ENCODE peak calls at places on chromosome 12, in four cellular contexts. One of them, this sample, is unnamed.

GRCh38 chr12:3453266-3453862 is 37.6 kb upstream of the PRMT8 start:
- DNase-seq in tibial nerve: no peak
- DNase-seq in MM.1S: no peak
- DNase-seq in IMR-90: no peak
- DNase-seq in this sample: no peak

GRCh38 chr12:46110220-46110700 is 119.9 kb upstream of the SCAF11 start:
- DNase-seq in IMR-90: no peak
- DNase-seq in MM.1S: no peak
- DNase-seq in tibial nerve: no peak
- DNase-seq in this sample: no peak

GRCh38 chr12:2294651-2295475 is 242.1 kb downstream of the CACNA1C start:
- DNase-seq in tibial nerve: peak
- DNase-seq in IMR-90: peak
- DNase-seq in MM.1S: no peak
- DNase-seq in this sample: peak

GRCh38 chr12:3333583-3333982 is 157.4 kb upstream of the PRMT8 start:
- DNase-seq in IMR-90: no peak
- DNase-seq in MM.1S: no peak
- DNase-seq in tibial nerve: no peak
- DNase-seq in this sample: no peak

GRCh38 chr12:45010051-45010450 is 40.8 kb downstream of the DBX2 start:
- DNase-seq in tibial nerve: no peak
- DNase-seq in MM.1S: no peak
- DNase-seq in IMR-90: no peak
- DNase-seq in this sample: no peak

GRCh38 chr12:110640275-110641025 is 26.5 kb downstream of the TCTN1 start:
- DNase-seq in IMR-90: no peak
- DNase-seq in MM.1S: no peak
- DNase-seq in tibial nerve: no peak
- DNase-seq in this sample: no peak

GRCh38 chr12:111450676-111451075 is 45.0 kb downstream of the SH2B3 start:
- DNase-seq in MM.1S: no peak
- DNase-seq in tibial nerve: no peak
- DNase-seq in IMR-90: no peak
- DNase-seq in this sample: no peak

GRCh38 chr12:10397311-10397710 is 7.5 kb upstream of the KLRK1 start:
- DNase-seq in tibial nerve: no peak
- DNase-seq in MM.1S: no peak
- DNase-seq in IMR-90: no peak
- DNase-seq in this sample: no peak

GRCh38 chr12:1350055-1350933 is 244.1 kb downstream of the FBXL14 start:
- DNase-seq in tibial nerve: no peak
- DNase-seq in IMR-90: peak
- DNase-seq in MM.1S: no peak
- DNase-seq in this sample: peak

GRCh38 chr12:70180140-70180539 is 63.1 kb upstream of the CNOT2 start:
- DNase-seq in tibial nerve: no peak
- DNase-seq in MM.1S: no peak
- DNase-seq in IMR-90: no peak
- DNase-seq in this sample: peak

GRCh38 chr12:72453550-72453949 is 181.4 kb downstream of the TRHDE start:
- DNase-seq in IMR-90: no peak
- DNase-seq in tibial nerve: no peak
- DNase-seq in MM.1S: no peak
- DNase-seq in this sample: no peak

DNA sequence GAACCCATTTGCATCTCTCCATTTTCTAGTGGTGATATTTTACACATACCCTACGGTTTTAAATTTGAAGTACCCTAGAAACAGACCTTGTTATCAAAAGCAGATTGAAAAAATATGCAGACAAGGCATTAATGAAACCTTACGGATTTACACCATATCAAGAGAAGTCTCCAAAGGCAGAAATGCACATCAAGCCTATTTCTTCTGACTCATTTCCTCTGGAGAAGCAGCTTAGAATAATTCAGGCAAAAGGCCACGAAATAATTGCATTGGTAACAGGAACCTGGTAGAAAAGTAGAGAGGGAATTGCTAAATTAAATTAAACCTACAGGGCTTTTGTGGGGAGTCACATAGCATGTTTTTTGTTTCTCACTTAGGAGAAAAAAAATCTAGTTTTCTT is 34.7 kb downstream of the KICS2 start:
- DNase-seq in MM.1S: no peak
- DNase-seq in IMR-90: peak
- DNase-seq in tibial nerve: no peak
- DNase-seq in this sample: peak
- H3K4me3 ChIP-seq in MM.1S: no peak
- H3K4me3 ChIP-seq in IMR-90: no peak
- H3K4me3 ChIP-seq in tibial nerve: no peak
- H3K4me3 ChIP-seq in this sample: no peak

DNA sequence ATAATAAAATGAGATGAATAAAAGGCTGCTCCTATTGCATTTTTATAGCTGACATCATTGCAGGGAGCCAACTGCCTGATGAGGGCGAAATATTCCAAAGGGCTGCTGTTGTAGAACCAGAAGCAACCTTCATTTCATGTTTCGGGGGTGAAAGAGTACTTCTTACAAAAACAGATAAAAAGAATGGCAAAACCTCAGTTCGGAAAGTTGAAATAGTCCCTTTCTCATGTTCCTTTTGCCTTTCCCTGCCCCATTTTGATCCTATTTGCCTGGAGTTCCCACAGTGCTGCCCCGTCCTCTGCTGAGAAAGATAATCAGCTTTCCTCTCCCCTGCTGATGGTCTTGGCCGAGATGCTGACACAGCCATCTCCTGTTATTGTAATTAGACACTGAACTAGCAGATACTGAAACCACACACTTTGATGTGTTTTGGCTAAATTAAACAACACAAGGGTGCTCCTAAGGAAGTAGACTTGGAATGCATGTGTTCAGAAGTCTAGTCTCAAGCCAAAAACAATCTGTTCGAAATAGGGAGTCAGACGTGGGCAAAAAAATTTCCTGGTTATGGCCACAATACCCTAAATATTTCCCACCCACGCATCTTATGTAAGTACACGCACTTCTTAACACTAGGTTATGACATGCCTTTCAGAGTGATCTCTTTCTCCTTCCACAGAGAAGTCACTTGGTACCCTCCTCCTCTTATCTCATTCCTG is 117.2 kb downstream of the PPM1H start:
- DNase-seq in tibial nerve: no peak
- DNase-seq in IMR-90: peak
- DNase-seq in MM.1S: peak
- DNase-seq in this sample: peak
- H3K4me3 ChIP-seq in tibial nerve: no peak
- H3K4me3 ChIP-seq in IMR-90: peak
- H3K4me3 ChIP-seq in MM.1S: peak
- H3K4me3 ChIP-seq in this sample: no peak

DNA sequence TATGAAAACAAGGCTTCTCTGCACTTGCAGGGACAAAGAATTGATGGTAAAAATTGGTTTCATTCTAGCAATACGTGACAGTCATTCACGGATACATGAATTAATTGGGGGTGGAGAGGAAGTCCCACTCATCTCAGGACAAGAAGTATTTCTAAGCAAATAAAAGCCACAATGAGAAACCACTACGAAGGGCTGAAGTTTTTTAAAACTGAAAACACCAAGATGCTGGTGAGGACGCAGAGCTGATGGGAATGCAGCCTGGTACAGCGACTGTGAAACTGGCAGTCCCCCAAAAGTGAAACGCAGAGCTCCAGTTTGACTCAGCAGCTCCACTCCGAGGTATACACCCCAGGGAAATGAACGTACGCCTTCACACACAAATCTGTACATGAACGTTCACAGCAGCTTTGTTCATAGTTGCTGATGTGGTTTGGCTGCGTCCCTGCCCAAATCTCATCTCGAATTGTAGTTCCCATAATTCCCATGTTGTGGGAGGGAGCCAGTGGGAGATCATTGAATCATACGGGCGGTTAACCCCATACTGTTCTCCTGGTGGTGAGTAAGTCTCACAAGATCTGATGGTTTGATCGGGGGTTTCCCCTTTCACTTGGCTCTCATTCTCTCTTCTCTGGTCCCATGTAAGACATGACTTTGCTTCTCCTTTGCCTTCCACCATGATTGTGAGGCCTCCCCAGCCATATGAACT is 89.0 kb downstream of the SCARB1 start:
- DNase-seq in IMR-90: peak
- DNase-seq in MM.1S: peak
- DNase-seq in tibial nerve: peak
- DNase-seq in this sample: peak
- H3K4me3 ChIP-seq in IMR-90: peak
- H3K4me3 ChIP-seq in MM.1S: peak
- H3K4me3 ChIP-seq in tibial nerve: peak
- H3K4me3 ChIP-seq in this sample: peak

DNA sequence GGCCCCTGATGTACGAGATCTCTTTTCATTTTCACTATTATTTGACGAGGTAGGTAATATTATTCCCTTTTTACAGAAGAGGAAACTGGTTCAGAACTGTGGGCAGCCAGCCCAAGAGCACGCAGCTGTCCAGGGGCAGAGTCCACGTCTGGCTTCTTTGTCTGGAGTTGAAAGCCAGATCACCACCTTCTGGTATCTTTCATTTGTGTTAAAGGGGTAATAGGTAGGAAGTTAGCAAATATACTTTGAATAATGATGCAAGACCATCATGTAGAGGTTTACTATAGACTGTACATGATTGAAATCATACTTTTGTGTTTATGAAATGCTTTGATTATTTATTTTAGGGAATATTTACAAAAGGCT is 144.1 kb upstream of the AMIGO2 start:
- DNase-seq in MM.1S: no peak
- DNase-seq in IMR-90: peak
- DNase-seq in tibial nerve: no peak
- DNase-seq in this sample: peak
- H3K4me3 ChIP-seq in MM.1S: no peak
- H3K4me3 ChIP-seq in IMR-90: no peak
- H3K4me3 ChIP-seq in tibial nerve: no peak
- H3K4me3 ChIP-seq in this sample: no peak

DNA sequence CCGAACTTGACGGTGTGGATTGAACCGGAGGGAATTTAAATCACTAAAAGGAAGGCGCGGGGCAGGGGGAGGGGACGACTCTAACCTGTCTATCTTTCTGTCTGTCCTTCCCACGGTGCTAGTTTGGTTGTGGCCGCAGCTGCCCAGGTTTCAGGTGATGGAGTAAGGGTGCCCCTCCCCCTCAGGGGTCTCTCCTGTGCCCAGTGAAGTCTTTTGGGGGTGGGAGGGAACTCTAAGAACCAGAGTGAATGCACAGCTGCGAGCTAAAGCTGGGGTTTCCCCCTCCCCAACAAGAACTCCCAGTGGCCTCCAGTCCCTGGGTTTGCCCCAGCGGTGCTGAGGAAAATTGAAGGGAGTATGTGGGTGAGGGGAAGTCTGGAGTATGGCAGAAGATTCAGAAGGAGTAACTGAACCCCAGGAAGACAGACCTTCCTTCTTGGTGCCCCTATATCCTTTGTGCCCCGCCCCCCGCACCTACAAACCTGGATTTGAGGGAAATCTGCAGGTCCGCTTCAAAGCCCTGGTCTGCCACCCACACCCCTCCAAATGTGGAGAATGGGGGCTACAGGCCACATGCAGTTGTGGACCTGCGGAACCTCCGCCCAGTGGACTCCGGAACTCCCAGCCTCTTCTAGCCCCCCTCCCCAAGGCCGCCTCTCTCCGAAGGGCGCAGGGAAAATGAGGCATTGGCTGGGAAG is 3.6 kb upstream of the HOXC9 start:
- DNase-seq in IMR-90: no peak
- DNase-seq in MM.1S: no peak
- DNase-seq in tibial nerve: no peak
- DNase-seq in this sample: no peak
- H3K4me3 ChIP-seq in IMR-90: no peak
- H3K4me3 ChIP-seq in MM.1S: peak
- H3K4me3 ChIP-seq in tibial nerve: peak
- H3K4me3 ChIP-seq in this sample: peak

GRCh38 chr12:59041241-59042121 is 121.2 kb upstream of the LRIG3 start:
- DNase-seq in IMR-90: peak
- DNase-seq in MM.1S: no peak
- DNase-seq in tibial nerve: no peak
- DNase-seq in this sample: peak

GRCh38 chr12:59036973-59037807 is 116.9 kb upstream of the LRIG3 start:
- DNase-seq in tibial nerve: no peak
- DNase-seq in IMR-90: peak
- DNase-seq in MM.1S: peak
- DNase-seq in this sample: peak

GRCh38 chr12:59039005-59039404 is 118.7 kb upstream of the LRIG3 start:
- DNase-seq in MM.1S: no peak
- DNase-seq in IMR-90: no peak
- DNase-seq in tibial nerve: no peak
- DNase-seq in this sample: no peak

GRCh38 chr12:59040043-59040442 is 119.7 kb upstream of the LRIG3 start:
- DNase-seq in tibial nerve: no peak
- DNase-seq in MM.1S: no peak
- DNase-seq in IMR-90: peak
- DNase-seq in this sample: no peak

GRCh38 chr12:59040651-59041050 is 120.3 kb upstream of the LRIG3 start:
- DNase-seq in IMR-90: peak
- DNase-seq in tibial nerve: no peak
- DNase-seq in MM.1S: no peak
- DNase-seq in this sample: peak
- H3K4me3 ChIP-seq in IMR-90: no peak
- H3K4me3 ChIP-seq in tibial nerve: no peak
- H3K4me3 ChIP-seq in MM.1S: no peak
- H3K4me3 ChIP-seq in this sample: no peak

GRCh38 chr12:91104812-91105466 is 6.4 kb downstream of the LUM start:
- DNase-seq in tibial nerve: no peak
- DNase-seq in IMR-90: no peak
- DNase-seq in MM.1S: no peak
- DNase-seq in this sample: no peak

GRCh38 chr12:91108196-91108595 is 3.1 kb downstream of the LUM start:
- DNase-seq in IMR-90: no peak
- DNase-seq in tibial nerve: no peak
- DNase-seq in MM.1S: no peak
- DNase-seq in this sample: no peak

GRCh38 chr12:91109148-91109564 is 2.1 kb downstream of the LUM start:
- DNase-seq in MM.1S: peak
- DNase-seq in tibial nerve: peak
- DNase-seq in IMR-90: peak
- DNase-seq in this sample: peak

GRCh38 chr12:91105807-91106206 is 5.5 kb downstream of the LUM start:
- DNase-seq in MM.1S: no peak
- DNase-seq in IMR-90: no peak
- DNase-seq in tibial nerve: no peak
- DNase-seq in this sample: no peak

GRCh38 chr12:91106283-91106682 is 5.0 kb downstream of the LUM start:
- DNase-seq in tibial nerve: no peak
- DNase-seq in MM.1S: no peak
- DNase-seq in IMR-90: no peak
- DNase-seq in this sample: no peak
- H3K4me3 ChIP-seq in tibial nerve: no peak
- H3K4me3 ChIP-seq in MM.1S: no peak
- H3K4me3 ChIP-seq in IMR-90: no peak
- H3K4me3 ChIP-seq in this sample: no peak

GRCh38 chr12:56521209-56521589 is 421 bp upstream of the RBMS2 start:
- DNase-seq in tibial nerve: no peak
- DNase-seq in MM.1S: no peak
- DNase-seq in IMR-90: no peak
- DNase-seq in this sample: no peak
- H3K4me3 ChIP-seq in tibial nerve: peak
- H3K4me3 ChIP-seq in MM.1S: peak
- H3K4me3 ChIP-seq in IMR-90: no peak
- H3K4me3 ChIP-seq in this sample: peak

GRCh38 chr12:52233462-52234141 is 559 bp downstream of the KRT7 start:
- DNase-seq in tibial nerve: no peak
- DNase-seq in MM.1S: no peak
- DNase-seq in IMR-90: no peak
- DNase-seq in this sample: no peak
- H3K4me3 ChIP-seq in tibial nerve: no peak
- H3K4me3 ChIP-seq in MM.1S: no peak
- H3K4me3 ChIP-seq in IMR-90: no peak
- H3K4me3 ChIP-seq in this sample: no peak

GRCh38 chr12:6444031-6444430 is 724 bp upstream of the CD27 start:
- DNase-seq in tibial nerve: no peak
- DNase-seq in IMR-90: no peak
- DNase-seq in MM.1S: no peak
- DNase-seq in this sample: no peak
- H3K4me3 ChIP-seq in tibial nerve: peak
- H3K4me3 ChIP-seq in IMR-90: no peak
- H3K4me3 ChIP-seq in MM.1S: no peak
- H3K4me3 ChIP-seq in this sample: no peak

This sample was measured in skeletal muscle cell.